ENCODE peak calls at places on chromosomes 7 and 10, in seven cellular contexts. R is mammary epithelial cell, X is glutamatergic neuron, B is bronchial epithelial cell, G is neural crest cell, N is transverse colon, A is H9. C is an unnamed sample.

GRCh38 chr10:102776779-102777417 is 33.1 kb downstream of the WBP1L start:
- DNase-seq in R (peak), X (peak), B (peak), G (peak), N (peak), A (peak), C (peak)

GRCh38 chr10:77532068-77532467 is 105.5 kb downstream of the KCNMA1 start:
- DNase-seq in R (peak), X (no peak), B (peak), G (no peak), N (no peak), A (no peak), C (no peak)

GRCh38 chr7:92527300-92528187 is 776 bp downstream of the PEX1 start:
- DNase-seq in R (peak), X (peak), B (peak), G (peak), N (peak), A (peak), C (peak)

GRCh38 chr7:95630702-95631458 is 34.6 kb upstream of the PDK4 start:
- DNase-seq in R (peak), X (no peak), B (no peak), G (no peak), N (no peak), A (no peak), C (no peak)

GRCh38 chr7:17523813-17524741 is 225.6 kb downstream of the AHR start:
- DNase-seq in R (peak), X (no peak), B (peak), G (no peak), N (peak), A (no peak), C (no peak)

GRCh38 chr7:45922810-45923209 is 1.7 kb upstream of the IGFBP3 start:
- DNase-seq in R (no peak), X (no peak), B (peak), G (no peak), N (no peak), A (no peak), C (no peak)

GRCh38 chr7:121048195-121048594 is 59.7 kb downstream of the CPED1 start:
- DNase-seq in R (no peak), X (no peak), B (no peak), G (no peak), N (no peak), A (no peak), C (no peak)

GRCh38 chr7:49424109-49424508 is 349.3 kb upstream of the VWC2 start:
- DNase-seq in R (no peak), X (no peak), B (peak), G (no peak), N (no peak), A (no peak), C (no peak)

GRCh38 chr7:99229234-99229633 is 21.3 kb upstream of the KPNA7 start:
- DNase-seq in R (peak), X (no peak), B (peak), G (no peak), N (no peak), A (no peak), C (no peak)

GRCh38 chr10:16509996-16510395 is 11.7 kb downstream of the C1QL3 start:
- DNase-seq in R (peak), X (no peak), B (peak), G (no peak), N (no peak), A (no peak), C (no peak)

GRCh38 chr7:99000904-99001442 is 122.6 kb downstream of the TRRAP start:
- DNase-seq in R (no peak), X (no peak), B (no peak), G (no peak), N (no peak), A (no peak), C (no peak)

GRCh38 chr7:82740246-82740848 is 296.8 kb upstream of the CACNA2D1 start:
- DNase-seq in R (peak), X (peak), B (peak), G (peak), N (peak), A (peak), C (peak)

GRCh38 chr7:417625-417889 is 102.1 kb downstream of the PDGFA start:
- DNase-seq in R (no peak), X (no peak), B (no peak), G (no peak), N (no peak), A (no peak), C (no peak)

GRCh38 chr10:86250399-86250798 is 116.2 kb downstream of the GRID1 start:
- DNase-seq in R (no peak), X (no peak), B (no peak), G (no peak), N (no peak), A (no peak), C (no peak)

GRCh38 chr7:157541295-157541608 is 204.4 kb downstream of the DNAJB6 start:
- DNase-seq in R (no peak), X (peak), B (no peak), G (no peak), N (no peak), A (no peak), C (no peak)

GRCh38 chr7:137985897-137986251 is 16.0 kb downstream of the CREB3L2 start:
- DNase-seq in R (no peak), X (no peak), B (no peak), G (no peak), N (no peak), A (no peak), C (no peak)

GRCh38 chr10:124689911-124690498 is 54.2 kb downstream of the FAM53B start:
- DNase-seq in R (no peak), X (no peak), B (no peak), G (no peak), N (no peak), A (no peak), C (no peak)

GRCh38 chr10:123514996-123515395 is 151.2 kb upstream of the GPR26 start:
- DNase-seq in R (no peak), X (no peak), B (no peak), G (no peak), N (no peak), A (no peak), C (no peak)

GRCh38 chr7:132930881-132931280 is 151.0 kb downstream of the CHCHD3 start:
- DNase-seq in R (no peak), X (no peak), B (peak), G (no peak), N (no peak), A (no peak), C (no peak)

GRCh38 chr7:107446531-107446930 is 23.3 kb upstream of the GPR22 start:
- DNase-seq in R (peak), X (no peak), B (peak), G (no peak), N (no peak), A (no peak), C (no peak)

GRCh38 chr10:96863922-96864543 is 31.9 kb downstream of the LCOR start:
- DNase-seq in R (peak), X (no peak), B (peak), G (no peak), N (no peak), A (no peak), C (no peak)

GRCh38 chr7:40267583-40267982 is 132.8 kb downstream of the SUGCT start:
- DNase-seq in R (no peak), X (no peak), B (no peak), G (no peak), N (no peak), A (no peak), C (no peak)

GRCh38 chr10:65341323-65341922 is 1584.4 kb upstream of the LRRTM3 start:
- DNase-seq in R (peak), X (no peak), B (peak), G (no peak), N (no peak), A (no peak), C (no peak)

GRCh38 chr7:143372070-143372469 is 9.1 kb upstream of the ZYX start:
- DNase-seq in R (peak), X (no peak), B (peak), G (no peak), N (peak), A (no peak), C (no peak)

GRCh38 chr7:46752881-46753366 is 829.0 kb downstream of the TNS3 start:
- DNase-seq in R (peak), X (no peak), B (peak), G (no peak), N (no peak), A (no peak), C (no peak)

GRCh38 chr10:97003804-97004201 is 171.7 kb downstream of the LCOR start:
- DNase-seq in R (no peak), X (no peak), B (no peak), G (no peak), N (no peak), A (no peak), C (no peak)

GRCh38 chr10:75696536-75696935 is 265.1 kb downstream of the LRMDA start:
- DNase-seq in R (no peak), X (no peak), B (no peak), G (no peak), N (no peak), A (no peak), C (no peak)

GRCh38 chr10:61786728-61787127 is 114.8 kb upstream of the ARID5B start:
- DNase-seq in R (peak), X (no peak), B (peak), G (no peak), N (no peak), A (no peak), C (no peak)

GRCh38 chr10:95360122-95360715 is 69.4 kb upstream of the PDLIM1 start:
- DNase-seq in R (peak), X (no peak), B (peak), G (no peak), N (no peak), A (no peak), C (no peak)

GRCh38 chr7:44386139-44386913 is 60.9 kb upstream of the CAMK2B start:
- DNase-seq in R (peak), X (no peak), B (no peak), G (no peak), N (no peak), A (peak), C (no peak)

GRCh38 chr7:72336887-72337821 is 75.0 kb downstream of the CALN1 start:
- DNase-seq in R (no peak), X (peak), B (no peak), G (no peak), N (no peak), A (peak), C (peak)

GRCh38 chr7:41098846-41099245 is 604.0 kb downstream of the INHBA start:
- DNase-seq in R (no peak), X (no peak), B (no peak), G (no peak), N (no peak), A (no peak), C (no peak)

GRCh38 chr10:84257343-84258020 is 12.6 kb downstream of the RGR start:
- DNase-seq in R (no peak), X (no peak), B (no peak), G (no peak), N (no peak), A (no peak), C (no peak)
- TF ChIP-seq CTCF in R (no peak), X (peak), B (no peak), G (peak), N (no peak), A (no peak), C (no peak)

GRCh38 chr7:1441615-1442354 is 17.5 kb downstream of the MICALL2 start:
- DNase-seq in R (no peak), X (no peak), B (no peak), G (no peak), N (no peak), A (no peak), C (no peak)
- TF ChIP-seq CTCF in R (no peak), X (peak), B (no peak), G (no peak), N (no peak), A (peak), C (no peak)

GRCh38 chr10:110498982-110499795 is 1.5 kb downstream of the DUSP5 start:
- DNase-seq in R (peak), X (no peak), B (peak), G (no peak), N (peak), A (peak), C (peak)
- TF ChIP-seq CTCF in R (peak), X (no peak), B (peak), G (no peak), N (no peak), A (no peak), C (no peak)

DNA sequence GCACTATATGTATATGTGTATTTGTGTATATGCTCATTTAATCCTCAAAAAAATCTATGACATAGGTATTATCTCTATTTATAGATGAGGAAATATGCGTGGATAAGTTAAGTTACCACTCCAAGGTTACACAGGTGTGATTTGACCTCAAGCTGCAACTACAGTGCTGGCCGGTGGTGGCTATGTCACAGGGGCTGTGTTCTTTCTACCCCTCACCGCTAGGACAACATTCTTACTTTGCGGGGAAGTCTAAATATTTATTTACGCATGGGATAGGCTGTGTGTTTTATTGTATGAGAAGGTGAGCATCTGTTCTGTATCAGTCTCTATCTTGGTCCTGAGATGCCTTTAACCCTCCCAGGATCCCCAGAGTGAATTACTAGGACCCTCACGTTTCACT is 60.0 kb downstream of the CREB5 start:
- DNase-seq in R (no peak), X (no peak), B (no peak), G (no peak), N (no peak), A (no peak), C (no peak)
- TF ChIP-seq CTCF in R (no peak), X (no peak), B (no peak), G (no peak), N (no peak), A (peak), C (no peak)

DNA sequence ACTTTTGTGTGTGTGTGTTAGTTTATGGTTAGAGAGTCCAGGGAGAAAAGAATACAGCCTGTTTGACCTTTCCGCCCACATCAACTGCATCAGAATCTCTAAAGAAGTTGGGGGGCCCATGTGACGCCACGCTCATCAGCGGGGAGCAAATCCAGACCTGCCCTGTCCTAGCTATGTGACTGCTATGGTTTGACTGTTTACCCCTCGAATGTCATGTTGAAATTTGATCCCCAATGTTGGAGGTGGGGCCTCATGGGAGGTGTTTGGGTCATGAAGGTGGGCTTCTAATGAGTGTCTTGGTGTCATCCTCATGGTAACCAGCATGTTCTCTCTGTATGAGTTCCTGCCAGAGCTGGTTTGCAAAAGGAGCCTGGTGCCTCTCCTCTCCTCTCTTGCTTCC is 128.1 kb downstream of the ADRA2A start:
- DNase-seq in R (no peak), X (no peak), B (no peak), G (no peak), N (no peak), A (no peak), C (no peak)
- TF ChIP-seq CTCF in R (no peak), X (no peak), B (no peak), G (no peak), N (no peak), A (no peak), C (no peak)

GRCh38 chr7:73570977-73571376 is 7.4 kb downstream of the TBL2 start:
- DNase-seq in R (no peak), X (no peak), B (no peak), G (no peak), N (no peak), A (no peak), C (no peak)

GRCh38 chr7:73567701-73568685 is 10.4 kb downstream of the TBL2 start:
- DNase-seq in R (peak), X (no peak), B (no peak), G (no peak), N (no peak), A (no peak), C (no peak)

GRCh38 chr7:73569042-73569608 is 9.3 kb downstream of the TBL2 start:
- DNase-seq in R (no peak), X (no peak), B (no peak), G (no peak), N (no peak), A (no peak), C (no peak)

GRCh38 chr7:73572767-73573186 is 5.6 kb downstream of the TBL2 start:
- DNase-seq in R (no peak), X (no peak), B (no peak), G (no peak), N (peak), A (no peak), C (no peak)

DNA sequence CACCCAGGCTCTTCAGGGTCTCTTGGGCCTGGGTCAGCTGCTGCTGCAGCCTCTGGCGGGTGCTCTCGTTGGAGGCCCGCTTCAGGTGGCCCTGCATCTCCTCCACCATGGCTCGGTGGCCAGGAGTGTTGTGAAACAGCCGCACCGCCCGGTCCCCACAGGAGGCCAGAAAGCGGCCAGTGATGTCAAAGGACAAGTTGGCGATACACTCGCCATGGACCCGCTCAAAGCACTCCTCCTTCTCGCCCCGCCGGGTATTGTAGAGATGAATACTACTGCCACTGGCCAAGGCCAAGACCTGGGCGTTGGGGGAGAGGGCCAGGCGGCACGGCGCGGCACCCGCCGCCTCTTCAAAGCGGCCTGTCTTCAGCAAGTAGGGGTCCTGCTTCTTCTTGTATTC is 7.9 kb downstream of the TBL2 start:
- DNase-seq in R (no peak), X (no peak), B (no peak), G (no peak), N (no peak), A (no peak), C (no peak)
- TF ChIP-seq CTCF in R (no peak), X (no peak), B (no peak), G (no peak), N (no peak), A (no peak), C (no peak)

DNA sequence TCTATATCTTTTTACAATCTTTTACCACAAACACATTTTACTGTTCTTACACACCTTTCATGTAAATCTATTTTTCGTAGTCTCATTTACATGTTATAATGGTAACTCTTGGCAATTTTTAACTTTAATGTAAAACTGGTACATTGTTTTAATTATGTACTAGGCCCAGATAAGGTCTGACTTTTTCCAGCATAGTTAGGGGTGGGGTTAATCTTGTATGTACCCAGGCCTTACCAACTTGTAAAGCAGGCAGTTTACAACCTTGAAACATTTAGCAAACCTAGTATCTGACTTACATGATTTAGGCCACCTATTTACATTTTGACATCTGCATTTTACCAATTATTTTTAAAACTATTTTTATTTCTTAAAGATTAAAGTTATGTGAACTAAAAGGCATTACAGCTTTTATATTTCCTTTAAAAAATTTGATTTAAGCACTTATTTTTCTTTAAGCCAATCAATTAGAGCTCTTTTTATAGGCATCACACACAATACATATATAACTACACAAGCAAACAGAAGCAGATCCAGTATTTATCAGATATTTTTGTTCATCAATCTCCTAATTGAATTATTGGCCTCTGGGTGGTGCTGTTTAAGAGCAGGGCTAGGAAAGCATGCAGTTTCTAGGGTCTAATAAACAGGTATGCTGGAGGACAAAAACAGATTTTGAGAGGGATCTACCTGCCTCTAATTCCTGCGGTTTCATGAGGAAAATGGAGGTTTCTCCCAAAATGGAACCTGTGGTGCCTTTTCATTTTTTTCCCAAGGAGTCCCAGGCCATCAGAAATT is 19.7 kb upstream of the CROT start:
- DNase-seq in R (no peak), X (no peak), B (no peak), G (no peak), N (no peak), A (no peak), C (no peak)
- TF ChIP-seq CTCF in R (peak), X (no peak), B (no peak), G (no peak), N (no peak), A (no peak), C (no peak)

DNA sequence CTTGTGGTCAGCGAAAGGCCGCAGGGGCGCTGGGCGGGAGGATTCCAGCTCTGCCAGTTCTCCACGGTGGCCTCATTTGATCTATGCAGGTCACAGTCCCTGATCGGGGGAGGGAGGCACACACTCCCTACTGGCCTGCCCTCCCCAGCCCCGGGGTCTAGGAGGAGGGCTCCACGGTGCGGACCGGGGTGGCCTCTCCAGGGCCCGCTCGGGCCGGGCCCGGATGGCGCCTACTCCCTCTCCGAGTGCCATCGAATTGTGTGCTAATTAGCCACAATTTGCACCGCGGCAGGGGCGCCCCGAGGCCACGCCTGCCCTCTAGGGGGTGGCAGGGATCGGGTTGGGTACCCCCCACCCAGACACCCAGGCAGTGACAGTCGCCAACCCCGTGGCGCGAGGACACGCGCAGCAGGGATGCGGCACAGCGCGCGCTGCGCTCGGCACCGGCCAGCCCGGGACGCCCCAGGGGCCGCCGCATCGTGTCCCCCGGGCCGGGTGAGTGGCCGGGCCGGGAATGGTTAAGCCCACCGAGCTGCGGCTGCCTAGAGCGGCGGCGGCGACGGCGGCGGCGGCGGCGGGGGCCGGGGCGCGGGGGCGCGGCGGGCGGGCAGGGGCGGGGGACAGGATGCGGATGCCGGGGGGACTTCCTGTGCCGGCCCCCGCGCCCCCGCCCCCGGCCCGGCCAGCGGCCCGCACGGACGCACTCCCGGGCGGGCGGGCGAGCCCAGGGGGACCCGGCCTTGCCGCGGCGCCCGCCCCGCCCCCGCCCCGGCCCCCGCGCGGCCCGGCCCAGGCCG is at the start of gene ZNF853:
- DNase-seq in R (no peak), X (peak), B (no peak), G (peak), N (no peak), A (no peak), C (peak)
- TF ChIP-seq CTCF in R (no peak), X (no peak), B (no peak), G (no peak), N (no peak), A (peak), C (no peak)